ENCODE peak calls at places on chromosomes 2 and 18, in five cellular contexts. One of them, this sample, is unnamed.

GRCh38 chr2:241508240-241508509 is 209 bp downstream of the STK25 start:
- DNase-seq in brain microvascular endothelial cell: no peak
- DNase-seq in caudate nucleus: no peak
- DNase-seq in tibial artery: peak; percentile 75
- DNase-seq in coronary artery: no peak
- DNase-seq in this sample: no peak

GRCh38 chr2:203869610-203870042 is 2.1 kb downstream of the CTLA4 start:
- DNase-seq in brain microvascular endothelial cell: no peak
- DNase-seq in caudate nucleus: no peak
- DNase-seq in tibial artery: no peak
- DNase-seq in coronary artery: no peak
- DNase-seq in this sample: no peak

GRCh38 chr2:188303363-188304031 is 11.8 kb downstream of the GULP1 start:
- DNase-seq in brain microvascular endothelial cell: peak; percentile 24
- DNase-seq in caudate nucleus: no peak
- DNase-seq in tibial artery: no peak
- DNase-seq in coronary artery: no peak
- DNase-seq in this sample: no peak

GRCh38 chr2:234994340-234995321 is 42.8 kb downstream of the SH3BP4 start:
- DNase-seq in brain microvascular endothelial cell: no peak
- DNase-seq in caudate nucleus: no peak
- DNase-seq in tibial artery: no peak
- DNase-seq in coronary artery: no peak
- DNase-seq in this sample: no peak

GRCh38 chr2:147937744-147938349 is 82.7 kb downstream of the ORC4 start:
- DNase-seq in brain microvascular endothelial cell: no peak
- DNase-seq in caudate nucleus: no peak
- DNase-seq in tibial artery: no peak
- DNase-seq in coronary artery: no peak
- DNase-seq in this sample: no peak

GRCh38 chr18:77131100-77131651 is 1.4 kb downstream of the MBP start:
- DNase-seq in brain microvascular endothelial cell: peak; percentile 45
- DNase-seq in caudate nucleus: no peak
- DNase-seq in tibial artery: peak; percentile 84
- DNase-seq in coronary artery: no peak
- DNase-seq in this sample: no peak

GRCh38 chr2:135202751-135203150 is 150.7 kb downstream of the RAB3GAP1 start:
- DNase-seq in brain microvascular endothelial cell: no peak
- DNase-seq in caudate nucleus: no peak
- DNase-seq in tibial artery: no peak
- DNase-seq in coronary artery: no peak
- DNase-seq in this sample: no peak

GRCh38 chr2:151757861-151758260 is 23.6 kb upstream of the NEB start:
- DNase-seq in brain microvascular endothelial cell: no peak
- DNase-seq in caudate nucleus: no peak
- DNase-seq in tibial artery: no peak
- DNase-seq in coronary artery: no peak
- DNase-seq in this sample: no peak

GRCh38 chr2:40406485-40407289 is 45.2 kb downstream of the SLC8A1 start:
- DNase-seq in brain microvascular endothelial cell: no peak
- DNase-seq in caudate nucleus: no peak
- DNase-seq in tibial artery: no peak
- DNase-seq in coronary artery: no peak
- DNase-seq in this sample: no peak

GRCh38 chr2:40412456-40412855 is 39.4 kb downstream of the SLC8A1 start:
- DNase-seq in brain microvascular endothelial cell: peak; percentile 55
- DNase-seq in caudate nucleus: no peak
- DNase-seq in tibial artery: no peak
- DNase-seq in coronary artery: no peak
- DNase-seq in this sample: no peak

GRCh38 chr2:40415391-40415790 is 36.5 kb downstream of the SLC8A1 start:
- DNase-seq in brain microvascular endothelial cell: no peak
- DNase-seq in caudate nucleus: no peak
- DNase-seq in tibial artery: no peak
- DNase-seq in coronary artery: no peak
- DNase-seq in this sample: no peak

GRCh38 chr2:40409734-40410133 is 42.2 kb downstream of the SLC8A1 start:
- DNase-seq in brain microvascular endothelial cell: no peak
- DNase-seq in caudate nucleus: no peak
- DNase-seq in tibial artery: no peak
- DNase-seq in coronary artery: no peak
- DNase-seq in this sample: no peak

GRCh38 chr2:40410695-40411094 is 41.2 kb downstream of the SLC8A1 start:
- DNase-seq in brain microvascular endothelial cell: no peak
- DNase-seq in caudate nucleus: no peak
- DNase-seq in tibial artery: no peak
- DNase-seq in coronary artery: no peak
- DNase-seq in this sample: no peak
- H3K27ac ChIP-seq in brain microvascular endothelial cell: no peak overlapping the region
- H3K27ac ChIP-seq in caudate nucleus: no peak overlapping the region
- H3K27ac ChIP-seq in tibial artery: no peak overlapping the region
- H3K27ac ChIP-seq in coronary artery: no peak overlapping the region
- H3K27ac ChIP-seq in this sample: no peak overlapping the region

DNA sequence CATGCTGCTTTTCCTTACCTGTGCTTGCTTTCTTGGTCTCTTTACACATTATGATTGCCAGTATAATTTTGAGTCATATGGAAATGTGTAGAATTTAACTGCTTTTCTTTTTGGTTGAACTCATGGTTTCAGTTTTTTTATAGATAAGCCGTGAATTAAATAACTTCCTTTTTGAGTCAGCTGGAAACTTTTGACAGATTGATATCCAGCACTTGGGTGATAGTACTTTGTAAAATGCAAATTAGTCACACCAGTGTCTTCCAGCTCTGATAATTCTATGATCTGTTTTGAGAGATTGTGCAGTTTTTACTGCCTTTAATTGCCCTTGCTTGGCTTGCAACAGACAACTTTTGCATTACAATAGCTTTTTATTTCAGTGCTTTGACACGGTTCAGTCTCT is 86.4 kb downstream of the NCOA1 start:
- DNase-seq in brain microvascular endothelial cell: no peak
- DNase-seq in caudate nucleus: no peak
- DNase-seq in tibial artery: no peak
- DNase-seq in coronary artery: no peak
- DNase-seq in this sample: no peak
- H3K27ac ChIP-seq in brain microvascular endothelial cell: no peak overlapping the region
- H3K27ac ChIP-seq in caudate nucleus: no peak overlapping the region
- H3K27ac ChIP-seq in tibial artery: no peak overlapping the region
- H3K27ac ChIP-seq in coronary artery: no peak overlapping the region
- H3K27ac ChIP-seq in this sample: no peak overlapping the region

GRCh38 chr2:131063501-131064283 is 29.6 kb downstream of the FAM168B start:
- DNase-seq in brain microvascular endothelial cell: no peak
- DNase-seq in caudate nucleus: no peak
- DNase-seq in tibial artery: no peak
- DNase-seq in coronary artery: no peak
- DNase-seq in this sample: no peak
- H3K27ac ChIP-seq in brain microvascular endothelial cell: no peak overlapping the region
- H3K27ac ChIP-seq in caudate nucleus: no peak overlapping the region
- H3K27ac ChIP-seq in tibial artery: no peak overlapping the region
- H3K27ac ChIP-seq in coronary artery: no peak overlapping the region
- H3K27ac ChIP-seq in this sample: no peak overlapping the region

DNA sequence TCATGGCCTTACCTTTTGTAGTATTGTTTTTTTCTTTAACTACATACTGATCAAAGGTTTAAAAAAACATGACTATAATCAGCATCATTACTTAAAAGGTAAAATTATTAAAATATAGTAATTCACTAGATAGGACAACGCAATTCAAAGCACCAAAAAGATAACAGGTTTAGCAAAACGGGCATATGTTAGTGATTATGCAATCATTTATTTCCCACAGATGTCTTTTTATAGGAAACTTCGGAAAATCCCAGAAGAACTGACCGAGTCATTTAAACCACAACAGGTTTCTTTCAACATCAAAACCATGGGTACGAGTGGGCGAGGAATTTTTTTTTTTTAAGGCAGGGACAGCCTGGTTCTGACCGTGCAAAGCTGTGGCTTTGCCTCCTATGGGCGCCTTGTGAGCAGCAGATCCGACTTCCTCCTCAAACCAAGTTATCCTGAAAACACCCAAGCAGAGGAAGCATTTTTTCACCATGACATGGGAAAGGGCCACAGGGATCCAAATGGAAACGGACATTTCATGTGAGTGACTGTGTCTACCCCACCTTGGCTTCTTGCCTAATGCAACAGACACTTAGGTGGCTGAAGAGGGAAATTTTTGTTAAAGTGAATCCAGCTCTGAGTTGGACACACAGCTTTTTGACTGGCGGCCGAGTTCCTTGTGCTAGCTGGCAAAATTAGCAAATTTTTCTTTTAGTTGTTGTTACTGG is 487.2 kb upstream of the ZEB2 start:
- DNase-seq in brain microvascular endothelial cell: peak; percentile 96
- DNase-seq in caudate nucleus: no peak
- DNase-seq in tibial artery: peak; percentile 79
- DNase-seq in coronary artery: peak; percentile 83
- DNase-seq in this sample: no peak
- H3K27ac ChIP-seq in brain microvascular endothelial cell: peak overlapping the region; percentile 95
- H3K27ac ChIP-seq in caudate nucleus: no peak overlapping the region
- H3K27ac ChIP-seq in tibial artery: peak overlapping the region; percentile 77
- H3K27ac ChIP-seq in coronary artery: peak overlapping the region; percentile 79
- H3K27ac ChIP-seq in this sample: peak overlapping the region; percentile 62

GRCh38 chr2:142974288-142975024 is 97.0 kb downstream of the KYNU start:
- DNase-seq in brain microvascular endothelial cell: peak; percentile 35
- DNase-seq in caudate nucleus: no peak
- DNase-seq in tibial artery: no peak
- DNase-seq in coronary artery: no peak
- DNase-seq in this sample: peak; percentile 51

GRCh38 chr2:142980246-142981068 is 103.0 kb downstream of the KYNU start:
- DNase-seq in brain microvascular endothelial cell: peak; percentile 43
- DNase-seq in caudate nucleus: no peak
- DNase-seq in tibial artery: no peak
- DNase-seq in coronary artery: no peak
- DNase-seq in this sample: no peak

GRCh38 chr2:142973160-142973821 is 95.8 kb downstream of the KYNU start:
- DNase-seq in brain microvascular endothelial cell: no peak
- DNase-seq in caudate nucleus: no peak
- DNase-seq in tibial artery: no peak
- DNase-seq in coronary artery: no peak
- DNase-seq in this sample: no peak

GRCh38 chr2:142973822-142974207 is 96.4 kb downstream of the KYNU start:
- DNase-seq in brain microvascular endothelial cell: no peak
- DNase-seq in caudate nucleus: no peak
- DNase-seq in tibial artery: no peak
- DNase-seq in coronary artery: no peak
- DNase-seq in this sample: peak; percentile 65

GRCh38 chr2:142975239-142975638 is 97.8 kb downstream of the KYNU start:
- DNase-seq in brain microvascular endothelial cell: no peak
- DNase-seq in caudate nucleus: no peak
- DNase-seq in tibial artery: no peak
- DNase-seq in coronary artery: no peak
- DNase-seq in this sample: no peak
- H3K27ac ChIP-seq in brain microvascular endothelial cell: no peak overlapping the region
- H3K27ac ChIP-seq in caudate nucleus: no peak overlapping the region
- H3K27ac ChIP-seq in tibial artery: no peak overlapping the region
- H3K27ac ChIP-seq in coronary artery: no peak overlapping the region
- H3K27ac ChIP-seq in this sample: peak overlapping the region; percentile 97